ENCODE peak calls at places on chromosomes 6 and 20, in ten cellular contexts. S, W, F, N, U, Z, G, K, R and X are unnamed samples.

GRCh38 chr20:59463541-59463940 is 140.8 kb upstream of the PHACTR3 start:
- DNase-seq in R (no peak), W (no peak), U (no peak), Z (no peak), N (no peak), K (no peak), G (no peak), F (no peak), S (no peak), X (no peak)

GRCh38 chr20:62030834-62031434 is 34.7 kb downstream of the TAF4 start:
- DNase-seq in S (no peak), W (no peak), Z (peak; percentile 66), U (no peak), G (no peak), K (no peak), R (no peak), N (no peak), F (no peak), X (no peak)

GRCh38 chr6:17278289-17279061 is 2.7 kb upstream of the RBM24 start:
- DNase-seq in W (no peak), G (peak; percentile 94), Z (no peak), F (no peak), R (peak; percentile 64), S (peak; percentile 24), K (no peak), U (no peak), N (no peak), X (no peak)

GRCh38 chr6:145733770-145734169 is 1.6 kb downstream of the EPM2A start:
- DNase-seq in R (peak; percentile 5), K (no peak), G (no peak), Z (no peak), W (no peak), S (no peak), F (peak; percentile 55), U (no peak), N (no peak), X (no peak)

GRCh38 chr6:41494212-41495115 is 51.7 kb upstream of the FOXP4 start:
- DNase-seq in R (no peak), G (no peak), S (no peak), N (no peak), U (no peak), Z (no peak), W (peak; percentile 74), K (no peak), F (no peak), X (no peak)

GRCh38 chr6:841569-841968 is 148.6 kb upstream of the EXOC2 start:
- DNase-seq in U (no peak), N (no peak), S (no peak), W (no peak), K (no peak), F (no peak), G (no peak), Z (no peak), R (no peak), X (no peak)

GRCh38 chr20:46222521-46223007 is 85.7 kb downstream of the CDH22 start:
- DNase-seq in Z (no peak), N (peak; percentile 52), F (no peak), G (no peak), K (peak; percentile 89), S (no peak), U (peak; percentile 92), R (no peak), W (no peak), X (no peak)

GRCh38 chr6:6676910-6677441 is 88.5 kb downstream of the LY86 start:
- DNase-seq in Z (peak; percentile 90), N (peak; percentile 59), S (peak; percentile 69), G (peak; percentile 76), W (peak; percentile 83), U (peak; percentile 95), R (peak; percentile 86), K (peak; percentile 76), F (peak; percentile 93), X (peak; percentile 75)

GRCh38 chr6:148146717-148147116 is 195.9 kb upstream of the SASH1 start:
- DNase-seq in Z (no peak), K (no peak), R (no peak), F (no peak), G (peak; percentile 42), W (no peak), N (no peak), U (peak; percentile 54), S (no peak), X (no peak)

GRCh38 chr6:16153451-16153850 is 24.6 kb downstream of the MYLIP start:
- DNase-seq in N (no peak), G (no peak), S (no peak), W (no peak), R (no peak), Z (no peak), U (no peak), K (no peak), F (no peak), X (no peak)

GRCh38 chr6:64270083-64270482 is 634.5 kb downstream of the PHF3 start:
- DNase-seq in Z (no peak), R (no peak), S (no peak), W (no peak), G (no peak), U (no peak), N (no peak), K (no peak), F (no peak), X (no peak)

GRCh38 chr20:20083796-20084195 is 31.5 kb downstream of the CFAP61 start:
- DNase-seq in Z (no peak), K (no peak), N (peak; percentile 87), U (no peak), G (peak; percentile 21), F (peak; percentile 6), S (peak; percentile 54), W (peak; percentile 40), R (peak; percentile 31), X (no peak)

GRCh38 chr6:45566882-45567281 is 189.1 kb upstream of the SUPT3H start:
- DNase-seq in R (no peak), S (peak; percentile 34), F (no peak), K (no peak), Z (no peak), N (no peak), G (peak; percentile 54), U (no peak), W (peak; percentile 45), X (no peak)

GRCh38 chr6:140602843-140603242 is 1228.4 kb upstream of the CITED2 start:
- DNase-seq in K (no peak), U (no peak), F (no peak), W (no peak), S (no peak), R (no peak), N (no peak), G (peak; percentile 48), Z (no peak), X (no peak)

GRCh38 chr6:24477070-24477469 is 12.3 kb downstream of the GPLD1 start:
- DNase-seq in G (no peak), S (no peak), Z (no peak), R (no peak), N (no peak), W (no peak), F (no peak), K (no peak), U (no peak), X (no peak)

GRCh38 chr6:15953152-15953880 is 175.6 kb upstream of the MYLIP start:
- DNase-seq in S (no peak), N (no peak), K (peak; percentile 17), F (no peak), W (no peak), U (no peak), Z (no peak), R (peak; percentile 59), G (peak; percentile 43), X (no peak)

GRCh38 chr6:166025149-166025898 is 142.3 kb downstream of the TBXT start:
- DNase-seq in K (no peak), W (no peak), R (peak; percentile 27), U (no peak), S (no peak), N (no peak), F (no peak), G (peak; percentile 94), Z (no peak), X (no peak)

GRCh38 chr6:151437401-151437800 is 14.5 kb downstream of the RMND1 start:
- DNase-seq in U (no peak), S (no peak), W (no peak), R (peak; percentile 12), G (no peak), N (no peak), K (no peak), Z (no peak), F (no peak), X (no peak)

GRCh38 chr6:155955038-155955437 is 499.4 kb upstream of the NOX3 start:
- DNase-seq in W (peak; percentile 63), F (no peak), R (no peak), U (no peak), K (no peak), Z (no peak), N (no peak), G (no peak), S (no peak), X (no peak)

GRCh38 chr6:36571122-36572043 is 22.8 kb upstream of the SRSF3 start:
- DNase-seq in R (no peak), N (no peak), K (no peak), Z (no peak), F (no peak), G (no peak), S (no peak), U (no peak), W (no peak), X (no peak)

GRCh38 chr6:137033828-137034227 is 10.9 kb downstream of the IL20RA start:
- DNase-seq in R (no peak), S (peak; percentile 84), N (no peak), F (peak; percentile 61), K (no peak), U (no peak), G (no peak), W (no peak), Z (peak; percentile 61), X (peak; percentile 67)

GRCh38 chr6:30219244-30219643 is 6.0 kb upstream of the TRIM26 start:
- DNase-seq in N (peak; percentile 24), R (peak; percentile 73), W (peak; percentile 59), K (no peak), S (peak; percentile 44), Z (peak; percentile 72), U (peak; percentile 78), G (peak; percentile 57), F (peak; percentile 70), X (peak; percentile 36)

GRCh38 chr6:52929321-52930164 is 20.0 kb upstream of the GSTA3 start:
- DNase-seq in G (peak; percentile 96), U (peak; percentile 84), N (no peak), K (no peak), S (peak; percentile 85), R (peak; percentile 74), Z (no peak), F (no peak), W (no peak), X (no peak)

GRCh38 chr20:64049060-64049886 is at the start of gene SOX18:
- DNase-seq in R (peak; percentile 54), K (peak; percentile 88), W (peak; percentile 74), G (peak; percentile 54), F (no peak), Z (no peak), N (no peak), S (no peak), U (no peak), X (no peak)

GRCh38 chr20:59184880-59185447 is 21.3 kb downstream of the ZNF831 start:
- DNase-seq in W (no peak), N (peak; percentile 37), U (no peak), S (no peak), K (no peak), F (no peak), Z (no peak), R (no peak), G (no peak), X (no peak)

GRCh38 chr6:46042355-46042999 is 26.8 kb upstream of the CLIC5 start:
- DNase-seq in K (no peak), S (peak; percentile 76), R (peak; percentile 52), N (peak; percentile 13), Z (no peak), F (no peak), U (peak; percentile 57), G (peak; percentile 48), W (peak; percentile 69), X (no peak)

GRCh38 chr6:69232506-69233194 is 564.2 kb downstream of the LMBRD1 start:
- DNase-seq in N (no peak), G (peak; percentile 47), R (peak; percentile 81), F (peak; percentile 61), S (peak; percentile 47), Z (no peak), K (peak; percentile 91), U (peak; percentile 84), W (peak; percentile 82), X (peak; percentile 38)

GRCh38 chr6:109794201-109794926 is 103.3 kb downstream of the FIG4 start:
- DNase-seq in W (no peak), N (no peak), F (no peak), K (no peak), Z (no peak), G (peak; percentile 91), S (peak; percentile 33), U (no peak), R (peak; percentile 35), X (no peak)